ENCODE peak calls at places on chromosomes 5 and 9, in eight cellular contexts. G, F, R, S, N, B, T and K are unnamed samples.

GRCh38 chr9:105026451-105026850 is 98.5 kb upstream of the ABCA1 start:
- DNase-seq in S (no peak), F (no peak), G (no peak), R (no peak), N (no peak), B (no peak), T (no peak), K (no peak)

GRCh38 chr9:36903541-36904435 is 130.3 kb downstream of the PAX5 start:
- DNase-seq in R (no peak), F (peak; percentile 34), N (no peak), G (peak; percentile 60), B (no peak), S (no peak), T (no peak), K (no peak)

GRCh38 chr9:106708147-106708838 is 154.7 kb upstream of the ZNF462 start:
- DNase-seq in N (no peak), R (no peak), T (no peak), G (no peak), F (no peak), S (no peak), B (no peak), K (no peak)

GRCh38 chr5:149434162-149435014 is 55.3 kb upstream of the IL17B start:
- DNase-seq in T (peak; percentile 69), B (no peak), G (peak; percentile 83), R (peak; percentile 17), S (no peak), N (no peak), F (no peak), K (peak; percentile 78)

GRCh38 chr5:7087719-7088297 is 308.1 kb upstream of the ADCY2 start:
- DNase-seq in G (no peak), N (no peak), S (no peak), R (no peak), T (no peak), F (no peak), B (no peak), K (no peak)

GRCh38 chr9:130939405-130939941 is 426 bp upstream of the FIBCD1 start:
- DNase-seq in S (no peak), G (no peak), T (no peak), R (no peak), F (no peak), N (no peak), B (no peak), K (no peak)

GRCh38 chr5:151093476-151093889 is 12.6 kb upstream of the TNIP1 start:
- DNase-seq in T (no peak), F (peak; percentile 56), S (no peak), B (no peak), G (peak; percentile 57), R (no peak), N (no peak), K (no peak)

GRCh38 chr5:99900302-99900811 is 634.8 kb upstream of the FAM174A start:
- DNase-seq in B (no peak), R (no peak), F (no peak), S (no peak), N (no peak), T (no peak), G (no peak), K (no peak)

GRCh38 chr5:143201589-143201988 is 201.9 kb downstream of the NR3C1 start:
- DNase-seq in N (no peak), F (no peak), B (no peak), T (no peak), R (no peak), S (no peak), G (no peak), K (no peak)

GRCh38 chr5:56717253-56717987 is 97.9 kb upstream of the MAP3K1 start:
- DNase-seq in F (no peak), B (no peak), G (no peak), N (no peak), S (no peak), R (no peak), T (no peak), K (no peak)

GRCh38 chr5:108924457-108924961 is 176.8 kb downstream of the FER start:
- DNase-seq in B (no peak), G (peak; percentile 7), T (no peak), S (no peak), N (no peak), R (no peak), F (no peak), K (no peak)

GRCh38 chr9:117354252-117354847 is 60.5 kb downstream of the ASTN2 start:
- DNase-seq in G (no peak), N (no peak), T (no peak), S (no peak), B (no peak), F (no peak), R (no peak), K (no peak)

GRCh38 chr9:131595771-131596743 is 50.7 kb downstream of the PRRT1B start:
- DNase-seq in R (no peak), F (no peak), S (no peak), G (no peak), B (no peak), T (no peak), N (no peak), K (no peak)

GRCh38 chr5:31361234-31361633 is 167.7 kb downstream of the CDH6 start:
- DNase-seq in S (no peak), B (no peak), T (no peak), R (no peak), G (peak; percentile 17), N (no peak), F (no peak), K (no peak)

GRCh38 chr5:143924311-143924710 is 112.3 kb downstream of the HMHB1 start:
- DNase-seq in T (no peak), F (no peak), R (no peak), G (no peak), B (no peak), N (no peak), S (no peak), K (no peak)

GRCh38 chr5:113299591-113299990 is 135.2 kb downstream of the TSSK1B start:
- DNase-seq in S (no peak), R (no peak), T (no peak), F (no peak), G (no peak), N (no peak), B (no peak), K (no peak)

GRCh38 chr9:125570246-125570645 is 136.8 kb downstream of the MAPKAP1 start:
- DNase-seq in F (no peak), B (no peak), T (no peak), N (no peak), G (no peak), S (no peak), R (no peak), K (no peak)

GRCh38 chr9:120104771-120105170 is 475.2 kb downstream of the CDK5RAP2 start:
- DNase-seq in B (no peak), R (no peak), T (no peak), F (no peak), G (no peak), S (no peak), N (no peak), K (no peak)

GRCh38 chr5:59712836-59713487 is 180.6 kb downstream of the PDE4D start:
- DNase-seq in G (no peak), F (no peak), S (no peak), T (no peak), B (no peak), R (no peak), N (no peak), K (no peak)

GRCh38 chr5:35214051-35214450 is 16.2 kb downstream of the PRLR start:
- DNase-seq in F (no peak), B (no peak), S (no peak), T (no peak), G (no peak), N (no peak), R (no peak), K (no peak)

GRCh38 chr5:35212006-35212982 is 18.0 kb downstream of the PRLR start:
- DNase-seq in B (no peak), N (peak; percentile 59), T (no peak), S (no peak), R (no peak), F (no peak), G (no peak), K (no peak)

GRCh38 chr5:35218981-35219380 is 11.3 kb downstream of the PRLR start:
- DNase-seq in N (no peak), F (no peak), R (no peak), S (no peak), T (no peak), G (no peak), B (no peak), K (no peak)

GRCh38 chr5:35209862-35210261 is 20.4 kb downstream of the PRLR start:
- DNase-seq in B (no peak), F (no peak), S (no peak), G (no peak), R (no peak), N (no peak), T (no peak), K (no peak)

GRCh38 chr5:35213608-35214007 is 16.7 kb downstream of the PRLR start:
- DNase-seq in B (no peak), N (no peak), R (no peak), T (no peak), G (no peak), S (no peak), F (no peak), K (no peak)
- TF ChIP-seq CTCF in B (no peak), N (peak; percentile 2), R (no peak), T (no peak), G (peak; percentile 17), S (no peak), F (no peak), K (no peak)

DNA sequence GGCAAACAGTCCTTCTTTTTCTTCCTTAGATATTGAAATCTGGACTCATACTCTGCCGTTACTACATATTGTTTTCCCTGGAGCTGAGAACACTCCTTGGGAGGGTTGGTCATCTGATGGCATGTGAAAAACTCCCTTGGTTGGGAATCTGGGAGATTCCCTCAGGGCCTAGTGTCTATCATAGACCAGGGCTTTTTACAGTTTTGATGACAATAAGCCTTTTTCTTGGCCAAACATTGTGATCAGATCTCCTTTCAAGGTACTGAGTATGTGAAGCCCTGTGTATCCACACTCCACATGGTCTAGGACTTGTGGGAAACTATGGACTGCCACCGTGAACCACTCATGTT is 32.9 kb downstream of the TMEM252 start:
- DNase-seq in N (no peak), F (no peak), S (no peak), G (no peak), T (no peak), R (no peak), B (no peak), K (no peak)
- TF ChIP-seq CTCF in N (no peak), F (no peak), S (no peak), G (no peak), T (no peak), R (no peak), B (no peak), K (no peak)

GRCh38 chr9:1709347-1709746 is 305.8 kb upstream of the SMARCA2 start:
- DNase-seq in S (no peak), B (no peak), N (no peak), R (no peak), F (no peak), T (no peak), G (no peak), K (no peak)
- TF ChIP-seq CTCF in S (peak; percentile 32), B (peak; percentile 22), N (peak; percentile 58), R (no peak), F (no peak), T (no peak), G (no peak), K (no peak)

DNA sequence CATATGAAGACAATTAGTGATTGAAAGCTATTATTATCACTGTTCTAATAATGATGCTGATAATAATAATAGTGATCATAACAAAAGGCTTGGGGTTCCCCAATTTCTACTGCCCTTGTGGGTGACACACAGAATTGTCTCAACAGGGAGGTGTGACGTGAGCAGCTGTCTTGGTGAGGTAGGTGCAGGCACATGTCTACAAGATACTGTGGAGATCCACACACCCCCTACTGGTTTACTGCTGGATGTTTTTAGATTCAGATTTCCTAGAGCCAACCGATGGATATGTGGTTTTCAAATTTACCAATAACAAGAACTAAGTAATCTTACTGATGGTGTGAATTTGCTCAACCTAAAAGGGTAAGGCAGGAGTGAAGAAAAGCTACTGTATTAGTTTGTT is 139.0 kb downstream of the TARS1 start:
- DNase-seq in N (no peak), T (no peak), F (no peak), R (no peak), G (no peak), B (no peak), S (no peak), K (no peak)
- TF ChIP-seq CTCF in N (no peak), T (no peak), F (no peak), R (no peak), G (no peak), B (no peak), S (no peak), K (no peak)